ENCODE peak calls at places on chromosome 14, in eight cellular contexts. One of them, this sample, is unnamed.
A peak's percentile ranks its signal among the peaks of the same experiment; 100 is the strongest.

GRCh38 chr14:93510030-93510429 is 79.3 kb downstream of the UNC79 start:
- DNase-seq in transverse colon: no peak
- DNase-seq in astrocyte of the spinal cord: no peak
- DNase-seq in brain microvascular endothelial cell: no peak
- DNase-seq in HepG2: no peak
- DNase-seq in HFF-Myc: no peak
- DNase-seq in PC-3: no peak
- DNase-seq in endothelial cell of umbilical vein: no peak
- DNase-seq in this sample: no peak

GRCh38 chr14:22388669-22389625 is 200.1 kb downstream of the DAD1 start:
- DNase-seq in transverse colon: no peak
- DNase-seq in astrocyte of the spinal cord: peak; percentile 94
- DNase-seq in brain microvascular endothelial cell: peak; percentile 69
- DNase-seq in HepG2: peak; percentile 67
- DNase-seq in HFF-Myc: no peak
- DNase-seq in PC-3: peak; percentile 57
- DNase-seq in endothelial cell of umbilical vein: no peak
- DNase-seq in this sample: no peak

GRCh38 chr14:82528011-82528410 is 994.4 kb upstream of the SEL1L start:
- DNase-seq in transverse colon: no peak
- DNase-seq in astrocyte of the spinal cord: no peak
- DNase-seq in brain microvascular endothelial cell: no peak
- DNase-seq in HepG2: no peak
- DNase-seq in HFF-Myc: no peak
- DNase-seq in PC-3: no peak
- DNase-seq in endothelial cell of umbilical vein: no peak
- DNase-seq in this sample: no peak

GRCh38 chr14:73232984-73233383 is 4.3 kb upstream of the PAPLN start:
- DNase-seq in transverse colon: no peak
- DNase-seq in astrocyte of the spinal cord: no peak
- DNase-seq in brain microvascular endothelial cell: no peak
- DNase-seq in HepG2: no peak
- DNase-seq in HFF-Myc: no peak
- DNase-seq in PC-3: no peak
- DNase-seq in endothelial cell of umbilical vein: no peak
- DNase-seq in this sample: no peak

GRCh38 chr14:71467419-71467818 is 464.8 kb upstream of the RGS6 start:
- DNase-seq in transverse colon: no peak
- DNase-seq in astrocyte of the spinal cord: no peak
- DNase-seq in brain microvascular endothelial cell: peak; percentile 17
- DNase-seq in HepG2: no peak
- DNase-seq in HFF-Myc: no peak
- DNase-seq in PC-3: no peak
- DNase-seq in endothelial cell of umbilical vein: no peak
- DNase-seq in this sample: no peak

GRCh38 chr14:83342590-83342989 is 1808.9 kb upstream of the SEL1L start:
- DNase-seq in transverse colon: no peak
- DNase-seq in astrocyte of the spinal cord: no peak
- DNase-seq in brain microvascular endothelial cell: no peak
- DNase-seq in HepG2: no peak
- DNase-seq in HFF-Myc: peak; percentile 16
- DNase-seq in PC-3: no peak
- DNase-seq in endothelial cell of umbilical vein: no peak
- DNase-seq in this sample: no peak

GRCh38 chr14:52551696-52552062 is 626 bp downstream of the TXNDC16 start:
- DNase-seq in transverse colon: no peak
- DNase-seq in astrocyte of the spinal cord: peak; percentile 52
- DNase-seq in brain microvascular endothelial cell: peak; percentile 25
- DNase-seq in HepG2: peak; percentile 32
- DNase-seq in HFF-Myc: peak; percentile 6
- DNase-seq in PC-3: peak; percentile 48
- DNase-seq in endothelial cell of umbilical vein: peak; percentile 62
- DNase-seq in this sample: no peak

GRCh38 chr14:41604793-41605534 is 1.7 kb upstream of the LRFN5 start:
- DNase-seq in transverse colon: no peak
- DNase-seq in astrocyte of the spinal cord: peak; percentile 91
- DNase-seq in brain microvascular endothelial cell: no peak
- DNase-seq in HepG2: no peak
- DNase-seq in HFF-Myc: no peak
- DNase-seq in PC-3: no peak
- DNase-seq in endothelial cell of umbilical vein: no peak
- DNase-seq in this sample: peak; percentile 80

GRCh38 chr14:72679106-72679505 is 214.8 kb downstream of the DPF3 start:
- DNase-seq in transverse colon: no peak
- DNase-seq in astrocyte of the spinal cord: peak; percentile 54
- DNase-seq in brain microvascular endothelial cell: no peak
- DNase-seq in HepG2: no peak
- DNase-seq in HFF-Myc: no peak
- DNase-seq in PC-3: no peak
- DNase-seq in endothelial cell of umbilical vein: peak; percentile 75
- DNase-seq in this sample: no peak

GRCh38 chr14:68794856-68795601 is 2.2 kb upstream of the ZFP36L1 start:
- DNase-seq in transverse colon: peak; percentile 54
- DNase-seq in astrocyte of the spinal cord: peak; percentile 93
- DNase-seq in brain microvascular endothelial cell: peak; percentile 82
- DNase-seq in HepG2: no peak
- DNase-seq in HFF-Myc: peak; percentile 96
- DNase-seq in PC-3: peak; percentile 47
- DNase-seq in endothelial cell of umbilical vein: peak; percentile 67
- DNase-seq in this sample: peak; percentile 61

GRCh38 chr14:100062602-100063001 is 2.6 kb upstream of the EVL start:
- DNase-seq in transverse colon: no peak
- DNase-seq in astrocyte of the spinal cord: no peak
- DNase-seq in brain microvascular endothelial cell: no peak
- DNase-seq in HepG2: no peak
- DNase-seq in HFF-Myc: no peak
- DNase-seq in PC-3: no peak
- DNase-seq in endothelial cell of umbilical vein: no peak
- DNase-seq in this sample: no peak

GRCh38 chr14:76289276-76289675 is 86.7 kb upstream of the ESRRB start:
- DNase-seq in transverse colon: no peak
- DNase-seq in astrocyte of the spinal cord: no peak
- DNase-seq in brain microvascular endothelial cell: no peak
- DNase-seq in HepG2: no peak
- DNase-seq in HFF-Myc: no peak
- DNase-seq in PC-3: no peak
- DNase-seq in endothelial cell of umbilical vein: no peak
- DNase-seq in this sample: no peak
- TF ChIP-seq CTCF in transverse colon: no peak
- TF ChIP-seq CTCF in astrocyte of the spinal cord: no peak
- TF ChIP-seq CTCF in brain microvascular endothelial cell: no peak
- TF ChIP-seq CTCF in HepG2: no peak
- TF ChIP-seq CTCF in HFF-Myc: no peak
- TF ChIP-seq CTCF in PC-3: no peak
- TF ChIP-seq CTCF in endothelial cell of umbilical vein: no peak
- TF ChIP-seq CTCF in this sample: no peak

GRCh38 chr14:63039800-63040380 is 5.4 kb downstream of the KCNH5 start:
- DNase-seq in transverse colon: no peak
- DNase-seq in astrocyte of the spinal cord: peak; percentile 74
- DNase-seq in brain microvascular endothelial cell: peak; percentile 50
- DNase-seq in HepG2: peak; percentile 31
- DNase-seq in HFF-Myc: no peak
- DNase-seq in PC-3: peak; percentile 86
- DNase-seq in endothelial cell of umbilical vein: peak; percentile 66
- DNase-seq in this sample: no peak
- TF ChIP-seq CTCF in transverse colon: no peak
- TF ChIP-seq CTCF in astrocyte of the spinal cord: peak; percentile 46
- TF ChIP-seq CTCF in brain microvascular endothelial cell: peak; percentile 43
- TF ChIP-seq CTCF in HepG2: peak; percentile 57
- TF ChIP-seq CTCF in HFF-Myc: peak; percentile 7
- TF ChIP-seq CTCF in PC-3: peak; percentile 71
- TF ChIP-seq CTCF in endothelial cell of umbilical vein: peak; percentile 24
- TF ChIP-seq CTCF in this sample: peak; percentile 25

GRCh38 chr14:96568646-96569045 is 66.5 kb downstream of the PAPOLA start:
- DNase-seq in transverse colon: no peak
- DNase-seq in astrocyte of the spinal cord: no peak
- DNase-seq in brain microvascular endothelial cell: no peak
- DNase-seq in HepG2: no peak
- DNase-seq in HFF-Myc: no peak
- DNase-seq in PC-3: no peak
- DNase-seq in endothelial cell of umbilical vein: no peak
- DNase-seq in this sample: no peak

GRCh38 chr14:96565811-96566210 is 63.6 kb downstream of the PAPOLA start:
- DNase-seq in transverse colon: no peak
- DNase-seq in astrocyte of the spinal cord: no peak
- DNase-seq in brain microvascular endothelial cell: no peak
- DNase-seq in HepG2: no peak
- DNase-seq in HFF-Myc: no peak
- DNase-seq in PC-3: no peak
- DNase-seq in endothelial cell of umbilical vein: no peak
- DNase-seq in this sample: no peak

GRCh38 chr14:96571311-96571710 is 69.1 kb downstream of the PAPOLA start:
- DNase-seq in transverse colon: no peak
- DNase-seq in astrocyte of the spinal cord: no peak
- DNase-seq in brain microvascular endothelial cell: no peak
- DNase-seq in HepG2: no peak
- DNase-seq in HFF-Myc: no peak
- DNase-seq in PC-3: no peak
- DNase-seq in endothelial cell of umbilical vein: no peak
- DNase-seq in this sample: no peak

GRCh38 chr14:96564389-96564788 is 62.2 kb downstream of the PAPOLA start:
- DNase-seq in transverse colon: no peak
- DNase-seq in astrocyte of the spinal cord: no peak
- DNase-seq in brain microvascular endothelial cell: no peak
- DNase-seq in HepG2: no peak
- DNase-seq in HFF-Myc: no peak
- DNase-seq in PC-3: no peak
- DNase-seq in endothelial cell of umbilical vein: no peak
- DNase-seq in this sample: no peak

GRCh38 chr14:96567289-96567899 is 65.2 kb downstream of the PAPOLA start:
- DNase-seq in transverse colon: no peak
- DNase-seq in astrocyte of the spinal cord: peak; percentile 48
- DNase-seq in brain microvascular endothelial cell: peak; percentile 50
- DNase-seq in HepG2: peak; percentile 21
- DNase-seq in HFF-Myc: no peak
- DNase-seq in PC-3: peak; percentile 43
- DNase-seq in endothelial cell of umbilical vein: peak; percentile 46
- DNase-seq in this sample: no peak
- TF ChIP-seq CTCF in transverse colon: peak; percentile 31
- TF ChIP-seq CTCF in astrocyte of the spinal cord: peak; percentile 64
- TF ChIP-seq CTCF in brain microvascular endothelial cell: peak; percentile 53
- TF ChIP-seq CTCF in HepG2: peak; percentile 61
- TF ChIP-seq CTCF in HFF-Myc: peak; percentile 45
- TF ChIP-seq CTCF in PC-3: peak; percentile 78
- TF ChIP-seq CTCF in endothelial cell of umbilical vein: peak; percentile 38
- TF ChIP-seq CTCF in this sample: peak; percentile 39

GRCh38 chr14:59123975-59124374 is 64.5 kb upstream of the DAAM1 start:
- DNase-seq in transverse colon: no peak
- DNase-seq in astrocyte of the spinal cord: peak; percentile 35
- DNase-seq in brain microvascular endothelial cell: no peak
- DNase-seq in HepG2: no peak
- DNase-seq in HFF-Myc: no peak
- DNase-seq in PC-3: peak; percentile 76
- DNase-seq in endothelial cell of umbilical vein: no peak
- DNase-seq in this sample: no peak
- TF ChIP-seq CTCF in transverse colon: peak; percentile 12
- TF ChIP-seq CTCF in astrocyte of the spinal cord: peak; percentile 29
- TF ChIP-seq CTCF in brain microvascular endothelial cell: peak; percentile 24
- TF ChIP-seq CTCF in HepG2: peak; percentile 49
- TF ChIP-seq CTCF in HFF-Myc: peak; percentile 13
- TF ChIP-seq CTCF in PC-3: peak; percentile 97
- TF ChIP-seq CTCF in endothelial cell of umbilical vein: no peak
- TF ChIP-seq CTCF in this sample: peak; percentile 20

GRCh38 chr14:65117795-65118746 is 15.8 kb upstream of the MAX start:
- DNase-seq in transverse colon: no peak
- DNase-seq in astrocyte of the spinal cord: no peak
- DNase-seq in brain microvascular endothelial cell: no peak
- DNase-seq in HepG2: no peak
- DNase-seq in HFF-Myc: no peak
- DNase-seq in PC-3: no peak
- DNase-seq in endothelial cell of umbilical vein: no peak
- DNase-seq in this sample: no peak

GRCh38 chr14:65110525-65110924 is 8.2 kb upstream of the MAX start:
- DNase-seq in transverse colon: no peak
- DNase-seq in astrocyte of the spinal cord: no peak
- DNase-seq in brain microvascular endothelial cell: no peak
- DNase-seq in HepG2: no peak
- DNase-seq in HFF-Myc: no peak
- DNase-seq in PC-3: no peak
- DNase-seq in endothelial cell of umbilical vein: no peak
- DNase-seq in this sample: no peak

GRCh38 chr14:65115615-65116014 is 13.3 kb upstream of the MAX start:
- DNase-seq in transverse colon: no peak
- DNase-seq in astrocyte of the spinal cord: no peak
- DNase-seq in brain microvascular endothelial cell: no peak
- DNase-seq in HepG2: no peak
- DNase-seq in HFF-Myc: no peak
- DNase-seq in PC-3: no peak
- DNase-seq in endothelial cell of umbilical vein: no peak
- DNase-seq in this sample: no peak
- TF ChIP-seq CTCF in transverse colon: no peak
- TF ChIP-seq CTCF in astrocyte of the spinal cord: no peak
- TF ChIP-seq CTCF in brain microvascular endothelial cell: no peak
- TF ChIP-seq CTCF in HepG2: no peak
- TF ChIP-seq CTCF in HFF-Myc: no peak
- TF ChIP-seq CTCF in PC-3: no peak
- TF ChIP-seq CTCF in endothelial cell of umbilical vein: no peak
- TF ChIP-seq CTCF in this sample: no peak

GRCh38 chr14:67559639-67560038 is 26.5 kb downstream of the PLEKHH1 start:
- DNase-seq in transverse colon: no peak
- DNase-seq in astrocyte of the spinal cord: no peak
- DNase-seq in brain microvascular endothelial cell: no peak
- DNase-seq in HepG2: no peak
- DNase-seq in HFF-Myc: no peak
- DNase-seq in PC-3: no peak
- DNase-seq in endothelial cell of umbilical vein: no peak
- DNase-seq in this sample: no peak
- TF ChIP-seq CTCF in transverse colon: no peak
- TF ChIP-seq CTCF in astrocyte of the spinal cord: no peak
- TF ChIP-seq CTCF in brain microvascular endothelial cell: peak; percentile 3
- TF ChIP-seq CTCF in HepG2: no peak
- TF ChIP-seq CTCF in HFF-Myc: no peak
- TF ChIP-seq CTCF in PC-3: no peak
- TF ChIP-seq CTCF in endothelial cell of umbilical vein: no peak
- TF ChIP-seq CTCF in this sample: no peak

DNA sequence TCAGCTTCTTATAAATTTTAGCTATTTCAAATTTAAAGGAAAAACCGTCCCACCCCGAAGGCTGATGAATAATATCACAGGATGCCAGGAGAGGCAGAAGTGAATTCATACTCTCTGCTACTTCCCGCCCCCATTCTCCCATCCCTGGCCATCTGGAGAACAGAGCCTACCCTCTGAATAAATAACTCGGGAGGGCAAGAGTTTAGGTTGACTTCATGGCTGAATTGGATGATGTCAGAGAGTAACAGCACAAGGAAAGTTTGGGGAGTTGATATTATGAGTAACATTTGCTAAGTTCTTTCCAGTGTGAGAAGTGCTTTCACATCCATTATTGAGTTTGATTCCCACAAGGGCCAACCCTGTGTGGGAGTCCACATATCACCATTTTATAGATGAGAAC is 241.6 kb downstream of the EGLN3 start:
- DNase-seq in transverse colon: no peak
- DNase-seq in astrocyte of the spinal cord: peak; percentile 37
- DNase-seq in brain microvascular endothelial cell: no peak
- DNase-seq in HepG2: no peak
- DNase-seq in HFF-Myc: no peak
- DNase-seq in PC-3: no peak
- DNase-seq in endothelial cell of umbilical vein: no peak
- DNase-seq in this sample: no peak
- TF ChIP-seq CTCF in transverse colon: no peak
- TF ChIP-seq CTCF in astrocyte of the spinal cord: no peak
- TF ChIP-seq CTCF in brain microvascular endothelial cell: no peak
- TF ChIP-seq CTCF in HepG2: no peak
- TF ChIP-seq CTCF in HFF-Myc: no peak
- TF ChIP-seq CTCF in PC-3: no peak
- TF ChIP-seq CTCF in endothelial cell of umbilical vein: no peak
- TF ChIP-seq CTCF in this sample: no peak

GRCh38 chr14:59022144-59022543 is 166.3 kb upstream of the DAAM1 start:
- DNase-seq in transverse colon: no peak
- DNase-seq in astrocyte of the spinal cord: no peak
- DNase-seq in brain microvascular endothelial cell: no peak
- DNase-seq in HepG2: no peak
- DNase-seq in HFF-Myc: no peak
- DNase-seq in PC-3: peak; percentile 77
- DNase-seq in endothelial cell of umbilical vein: no peak
- DNase-seq in this sample: no peak
- TF ChIP-seq CTCF in transverse colon: peak; percentile 6
- TF ChIP-seq CTCF in astrocyte of the spinal cord: no peak
- TF ChIP-seq CTCF in brain microvascular endothelial cell: peak; percentile 44
- TF ChIP-seq CTCF in HepG2: no peak
- TF ChIP-seq CTCF in HFF-Myc: peak; percentile 13
- TF ChIP-seq CTCF in PC-3: peak; percentile 97
- TF ChIP-seq CTCF in endothelial cell of umbilical vein: peak; percentile 23
- TF ChIP-seq CTCF in this sample: no peak